ENCODE peak calls at places on chromosome 11, in four cellular contexts. One of them, this sample, is unnamed. For H3K4me1, the result is how much of the 10 kb centered on the place peaks cover.

GRCh38 chr11:94400839-94401772 is at the start of gene GPR83:
- DNase-seq in upper lobe of left lung: no peak
- DNase-seq in H9: peak
- DNase-seq in neural progenitor cell: peak
- DNase-seq in this sample: no peak

GRCh38 chr11:105968021-105968697 is 53.9 kb downstream of the MSANTD4 start:
- DNase-seq in H9: no peak
- DNase-seq in neural progenitor cell: no peak
- DNase-seq in upper lobe of left lung: no peak
- DNase-seq in this sample: no peak

GRCh38 chr11:67240575-67241389 is 25.5 kb upstream of the GRK2 start:
- DNase-seq in neural progenitor cell: peak
- DNase-seq in H9: peak
- DNase-seq in upper lobe of left lung: peak
- DNase-seq in this sample: peak

GRCh38 chr11:79440451-79441158 is at the start of gene TENM4:
- DNase-seq in upper lobe of left lung: peak
- DNase-seq in neural progenitor cell: peak
- DNase-seq in H9: peak
- DNase-seq in this sample: no peak

GRCh38 chr11:71206186-71206585 is 46.2 kb downstream of the SHANK2 start:
- DNase-seq in H9: no peak
- DNase-seq in upper lobe of left lung: peak
- DNase-seq in neural progenitor cell: peak
- DNase-seq in this sample: peak

GRCh38 chr11:108994887-108995286 is 330.0 kb downstream of the DDX10 start:
- DNase-seq in neural progenitor cell: no peak
- DNase-seq in H9: no peak
- DNase-seq in upper lobe of left lung: no peak
- DNase-seq in this sample: no peak

GRCh38 chr11:14386895-14387480 is 28.0 kb upstream of the RRAS2 start:
- DNase-seq in neural progenitor cell: peak
- DNase-seq in upper lobe of left lung: no peak
- DNase-seq in H9: peak
- DNase-seq in this sample: no peak

GRCh38 chr11:76682681-76683080 is 12.1 kb upstream of the LRRC32 start:
- DNase-seq in H9: no peak
- DNase-seq in neural progenitor cell: no peak
- DNase-seq in upper lobe of left lung: no peak
- DNase-seq in this sample: no peak

GRCh38 chr11:92024788-92025187 is 199.8 kb upstream of the FAT3 start:
- DNase-seq in neural progenitor cell: no peak
- DNase-seq in upper lobe of left lung: no peak
- DNase-seq in H9: no peak
- DNase-seq in this sample: no peak

GRCh38 chr11:122271747-122272146 is 155.7 kb upstream of the BLID start:
- DNase-seq in neural progenitor cell: no peak
- DNase-seq in upper lobe of left lung: no peak
- DNase-seq in H9: no peak
- DNase-seq in this sample: no peak

GRCh38 chr11:47305734-47306483 is 36.0 kb downstream of the MADD start:
- DNase-seq in neural progenitor cell: no peak
- DNase-seq in H9: no peak
- DNase-seq in upper lobe of left lung: no peak
- DNase-seq in this sample: peak

GRCh38 chr11:86955111-86955673 is at the start of gene FZD4:
- DNase-seq in neural progenitor cell: peak
- DNase-seq in H9: peak
- DNase-seq in upper lobe of left lung: peak
- DNase-seq in this sample: peak

GRCh38 chr11:84164722-84165121 is 878.6 kb upstream of the CCDC90B start:
- DNase-seq in upper lobe of left lung: no peak
- DNase-seq in neural progenitor cell: no peak
- DNase-seq in H9: no peak
- DNase-seq in this sample: no peak

GRCh38 chr11:78033040-78033439 is 10.0 kb upstream of the KCTD14 start:
- DNase-seq in neural progenitor cell: no peak
- DNase-seq in H9: no peak
- DNase-seq in upper lobe of left lung: no peak
- DNase-seq in this sample: no peak

GRCh38 chr11:11582261-11582701 is 39.5 kb downstream of the GALNT18 start:
- DNase-seq in neural progenitor cell: no peak
- DNase-seq in upper lobe of left lung: no peak
- DNase-seq in H9: peak
- DNase-seq in this sample: no peak

GRCh38 chr11:11842426-11843008 is 745 bp downstream of the USP47 start:
- DNase-seq in H9: no peak
- DNase-seq in upper lobe of left lung: peak
- DNase-seq in neural progenitor cell: peak
- DNase-seq in this sample: peak

GRCh38 chr11:110468095-110468494 is 38.3 kb downstream of the FDX1 start:
- DNase-seq in H9: no peak
- DNase-seq in upper lobe of left lung: no peak
- DNase-seq in neural progenitor cell: no peak
- DNase-seq in this sample: no peak

GRCh38 chr11:2383823-2384722 is 7.0 kb downstream of the CD81 start:
- DNase-seq in neural progenitor cell: no peak
- DNase-seq in H9: peak
- DNase-seq in upper lobe of left lung: no peak
- DNase-seq in this sample: no peak
- H3K4me1 ChIP-seq in neural progenitor cell: under half
- H3K4me1 ChIP-seq in H9: under half
- H3K4me1 ChIP-seq in upper lobe of left lung: half or more
- H3K4me1 ChIP-seq in this sample: half or more

GRCh38 chr11:62727007-62727832 is at the start of gene HNRNPUL2:
- DNase-seq in H9: peak
- DNase-seq in upper lobe of left lung: peak
- DNase-seq in neural progenitor cell: peak
- DNase-seq in this sample: peak
- H3K4me1 ChIP-seq in H9: under half
- H3K4me1 ChIP-seq in upper lobe of left lung: half or more
- H3K4me1 ChIP-seq in neural progenitor cell: under half
- H3K4me1 ChIP-seq in this sample: under half

DNA sequence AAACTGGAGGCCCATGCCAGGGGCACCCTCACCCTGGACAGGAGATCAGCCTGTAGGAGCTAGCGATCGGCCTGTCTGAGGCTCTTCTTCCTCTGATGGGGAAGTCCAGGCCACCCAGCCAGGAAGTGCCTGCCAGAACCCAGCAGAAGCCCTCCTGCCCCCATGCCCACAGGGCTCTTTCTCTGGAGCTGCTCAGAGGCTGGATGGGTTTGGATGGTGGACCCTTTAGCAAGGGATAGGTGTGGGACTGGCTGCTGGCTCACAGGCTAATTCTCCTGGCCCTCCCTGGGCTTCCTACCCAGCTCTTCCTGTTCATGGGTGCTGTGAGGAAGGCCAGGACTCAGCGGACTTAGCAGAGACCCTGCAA is 7.7 kb downstream of the FXYD2 start:
- DNase-seq in H9: no peak
- DNase-seq in upper lobe of left lung: no peak
- DNase-seq in neural progenitor cell: no peak
- DNase-seq in this sample: no peak
- H3K4me1 ChIP-seq in H9: under half
- H3K4me1 ChIP-seq in upper lobe of left lung: under half
- H3K4me1 ChIP-seq in neural progenitor cell: under half
- H3K4me1 ChIP-seq in this sample: under half

GRCh38 chr11:64868904-64869570 is 9.4 kb downstream of the EHD1 start:
- DNase-seq in upper lobe of left lung: peak
- DNase-seq in H9: no peak
- DNase-seq in neural progenitor cell: no peak
- DNase-seq in this sample: no peak

GRCh38 chr11:64869571-64870175 is 8.7 kb downstream of the EHD1 start:
- DNase-seq in neural progenitor cell: peak
- DNase-seq in H9: no peak
- DNase-seq in upper lobe of left lung: no peak
- DNase-seq in this sample: no peak

GRCh38 chr11:64866173-64866491 is 12.3 kb downstream of the EHD1 start:
- DNase-seq in upper lobe of left lung: no peak
- DNase-seq in H9: no peak
- DNase-seq in neural progenitor cell: no peak
- DNase-seq in this sample: no peak

GRCh38 chr11:64865286-64866172 is 12.9 kb downstream of the EHD1 start:
- DNase-seq in H9: no peak
- DNase-seq in neural progenitor cell: no peak
- DNase-seq in upper lobe of left lung: no peak
- DNase-seq in this sample: no peak

DNA sequence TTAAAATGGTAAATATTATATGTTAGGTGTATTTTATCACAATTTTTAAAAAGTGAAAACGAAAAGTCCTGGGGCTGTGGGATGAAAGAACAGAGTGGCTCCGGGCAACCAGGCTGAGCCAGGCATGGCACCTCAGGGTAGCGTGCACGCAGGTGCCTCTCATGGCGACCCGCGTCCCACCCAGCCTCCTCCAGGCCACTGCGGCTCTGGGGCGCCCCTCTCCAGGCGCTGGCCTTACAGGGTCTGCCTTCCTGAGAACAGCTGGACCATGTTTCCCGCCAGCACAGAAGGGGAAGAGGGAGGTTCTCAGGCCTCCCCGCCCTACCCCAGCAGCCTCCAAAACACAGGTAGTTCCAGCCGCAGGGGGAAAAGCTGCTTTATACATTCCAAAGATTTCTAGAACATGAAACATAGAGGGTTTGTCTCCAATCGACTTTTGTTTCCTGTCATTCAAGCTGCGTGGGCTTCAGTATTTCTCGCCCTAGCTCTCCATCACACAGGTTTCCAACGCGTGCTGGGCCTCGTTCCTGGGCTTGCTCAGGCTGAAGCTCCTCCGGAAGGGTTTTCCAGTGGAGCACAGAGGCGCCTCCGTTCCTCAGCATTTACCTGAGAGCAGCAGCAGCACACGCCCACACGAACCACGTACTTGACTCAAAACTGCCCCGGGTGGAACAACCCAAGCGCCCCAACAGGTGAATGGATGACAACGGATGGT is 10.5 kb downstream of the EHD1 start:
- DNase-seq in H9: no peak
- DNase-seq in upper lobe of left lung: no peak
- DNase-seq in neural progenitor cell: no peak
- DNase-seq in this sample: no peak
- H3K4me1 ChIP-seq in H9: under half
- H3K4me1 ChIP-seq in upper lobe of left lung: half or more
- H3K4me1 ChIP-seq in neural progenitor cell: under half
- H3K4me1 ChIP-seq in this sample: under half

DNA sequence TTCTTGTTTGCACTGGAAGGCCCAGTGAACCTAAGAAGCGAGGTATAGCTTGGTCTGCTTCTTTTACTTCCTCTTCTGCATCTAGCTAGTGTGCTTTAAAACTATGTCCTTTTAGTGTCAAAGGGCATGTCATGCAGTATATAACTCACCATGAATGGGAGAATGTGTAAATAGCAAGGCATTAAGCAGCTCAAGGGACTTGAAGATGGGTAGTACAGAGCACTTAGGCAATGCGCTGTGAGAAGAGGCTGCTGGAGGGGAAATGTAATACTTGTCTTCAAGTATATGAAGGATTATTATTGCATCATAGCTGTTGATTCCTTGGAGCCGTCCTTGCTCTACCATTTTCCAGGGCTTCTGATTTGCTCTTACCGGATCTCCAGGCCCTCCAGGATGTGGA is 7.6 kb downstream of the MAML2 start:
- DNase-seq in upper lobe of left lung: peak
- DNase-seq in neural progenitor cell: no peak
- DNase-seq in H9: no peak
- DNase-seq in this sample: no peak
- H3K4me1 ChIP-seq in upper lobe of left lung: half or more
- H3K4me1 ChIP-seq in neural progenitor cell: under half
- H3K4me1 ChIP-seq in H9: under half
- H3K4me1 ChIP-seq in this sample: under half

DNA sequence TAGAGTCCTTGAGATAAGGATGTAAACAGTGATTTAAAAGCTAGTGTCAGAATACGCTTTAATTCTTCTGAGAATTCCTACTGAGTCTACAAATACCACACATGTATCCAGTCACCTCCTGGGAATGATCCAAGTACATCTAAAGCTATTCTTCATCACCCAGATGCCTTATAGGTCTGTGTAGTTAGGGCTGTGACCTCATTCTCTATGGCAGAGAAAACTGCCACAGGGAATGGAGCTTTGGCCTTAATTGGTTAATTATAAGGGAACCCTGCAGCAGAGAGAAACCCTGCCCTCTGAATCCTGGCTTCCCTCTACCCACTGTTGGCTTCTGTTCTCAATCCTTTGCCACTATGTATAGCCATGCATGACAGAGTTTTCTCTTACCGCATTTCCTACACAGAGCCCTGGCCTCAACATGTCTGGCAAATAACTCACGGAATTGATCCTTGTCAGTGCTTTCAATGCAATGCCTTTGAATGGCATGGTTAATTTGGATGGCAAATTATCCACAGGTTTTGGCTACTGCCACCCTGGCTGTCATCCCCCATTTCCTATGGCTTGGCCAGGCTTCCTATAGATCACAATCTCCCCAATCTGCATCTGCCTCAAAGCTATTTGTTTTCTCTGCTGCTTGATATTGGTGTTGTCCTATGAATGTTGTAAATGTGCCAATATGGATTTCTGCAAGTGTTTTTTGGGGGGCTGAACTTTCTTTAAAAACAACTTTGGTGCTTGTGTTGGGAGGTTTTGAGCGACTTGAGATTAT is 2.9 kb downstream of the DIXDC1 start:
- DNase-seq in upper lobe of left lung: no peak
- DNase-seq in H9: no peak
- DNase-seq in neural progenitor cell: no peak
- DNase-seq in this sample: no peak
- H3K4me1 ChIP-seq in upper lobe of left lung: under half
- H3K4me1 ChIP-seq in H9: under half
- H3K4me1 ChIP-seq in neural progenitor cell: under half
- H3K4me1 ChIP-seq in this sample: under half

GRCh38 chr11:36247493-36247892 is 41.7 kb downstream of the COMMD9 start:
- DNase-seq in neural progenitor cell: no peak
- DNase-seq in upper lobe of left lung: no peak
- DNase-seq in H9: no peak
- DNase-seq in this sample: no peak
- H3K4me1 ChIP-seq in neural progenitor cell: under half
- H3K4me1 ChIP-seq in upper lobe of left lung: under half
- H3K4me1 ChIP-seq in H9: under half
- H3K4me1 ChIP-seq in this sample: under half

DNA sequence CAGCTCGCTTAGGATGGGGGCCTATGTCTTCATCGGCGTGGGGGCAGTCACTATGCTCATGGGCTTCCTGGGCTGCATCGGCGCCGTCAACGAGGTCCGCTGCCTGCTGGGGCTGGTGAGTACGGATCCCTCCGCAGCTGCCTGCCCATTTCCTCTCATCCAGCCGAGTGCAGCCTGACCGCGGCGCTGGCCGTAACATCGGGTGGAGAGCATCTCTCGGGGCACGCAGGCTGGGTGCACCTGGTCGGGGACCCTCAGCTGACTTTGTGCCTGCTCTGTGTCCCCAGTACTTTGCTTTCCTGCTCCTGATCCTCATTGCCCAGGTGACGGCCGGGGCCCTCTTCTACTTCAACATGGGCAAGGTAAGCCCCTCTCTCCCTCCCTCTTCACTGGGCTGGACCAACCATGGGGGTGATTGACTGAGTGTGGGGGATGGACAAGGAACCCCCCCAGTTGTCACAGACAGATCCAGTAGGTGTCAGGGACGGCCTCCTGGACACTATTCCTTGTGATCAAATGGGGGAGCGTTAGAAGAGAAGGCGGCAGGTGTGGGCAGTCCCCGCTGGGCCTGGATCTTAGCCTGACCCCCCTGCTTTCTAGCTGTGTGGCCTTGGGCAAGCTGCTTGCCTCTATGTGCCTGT is 39.7 kb downstream of the CD82 start:
- DNase-seq in H9: no peak
- DNase-seq in neural progenitor cell: no peak
- DNase-seq in upper lobe of left lung: no peak
- DNase-seq in this sample: no peak
- H3K4me1 ChIP-seq in H9: under half
- H3K4me1 ChIP-seq in neural progenitor cell: half or more
- H3K4me1 ChIP-seq in upper lobe of left lung: half or more
- H3K4me1 ChIP-seq in this sample: under half

GRCh38 chr11:68929135-68929534 is 25.4 kb downstream of the IGHMBP2 start:
- DNase-seq in H9: no peak
- DNase-seq in neural progenitor cell: no peak
- DNase-seq in upper lobe of left lung: no peak
- DNase-seq in this sample: no peak
- H3K4me1 ChIP-seq in H9: under half
- H3K4me1 ChIP-seq in neural progenitor cell: under half
- H3K4me1 ChIP-seq in upper lobe of left lung: under half
- H3K4me1 ChIP-seq in this sample: under half